ENCODE peak calls at places on chromosomes 4 and X, in seven cellular contexts. C is IMR-90, D is H9, M is neuronal stem cell, T is mesendoderm, Q is mesenchymal stem cell, A is H1. U is an unnamed sample.

GRCh38 chr4:144564358-144564757 is 81.6 kb upstream of the HHIP start:
- DNase-seq in A (no peak), C (no peak), T (no peak), Q (no peak), M (no peak), D (no peak), U (no peak)

GRCh38 chr4:11505225-11505971 is 76.7 kb upstream of the HS3ST1 start:
- DNase-seq in D (no peak), T (no peak), Q (no peak), A (no peak), C (no peak), M (no peak), U (no peak)

GRCh38 chr4:82431026-82431745 is 796 bp downstream of the ENOPH1 start:
- DNase-seq in D (peak), T (peak), Q (peak), C (peak), A (no peak), M (no peak), U (no peak)

GRCh38 chr4:110540606-110541440 is 64.9 kb downstream of the ENPEP start:
- DNase-seq in T (no peak), A (no peak), D (no peak), C (peak), Q (peak), M (no peak), U (peak)

GRCh38 chr4:113756005-113756410 is 5.5 kb downstream of the CAMK2D start:
- DNase-seq in T (peak), A (no peak), Q (peak), C (peak), M (no peak), D (no peak), U (no peak)

GRCh38 chrX:148070504-148070877 is 89.4 kb downstream of the FMR1NB start:
- DNase-seq in C (no peak), M (no peak), T (peak), D (no peak), A (no peak), Q (no peak), U (no peak)

GRCh38 chr4:22487333-22487732 is 28.5 kb downstream of the ADGRA3 start:
- DNase-seq in D (no peak), T (no peak), M (no peak), C (no peak), Q (no peak), A (no peak), U (no peak)

GRCh38 chr4:10006604-10007435 is 14.5 kb downstream of the SLC2A9 start:
- DNase-seq in C (no peak), Q (no peak), T (peak), D (no peak), M (no peak), A (no peak), U (peak)

GRCh38 chr4:153495480-153496206 is 29.5 kb downstream of the TMEM131L start:
- DNase-seq in C (no peak), T (peak), Q (no peak), D (no peak), M (no peak), A (no peak), U (no peak)

GRCh38 chrX:31550169-31550568 is 478.3 kb upstream of the FTHL17 start:
- DNase-seq in A (no peak), M (no peak), D (no peak), C (no peak), T (no peak), Q (no peak), U (no peak)

GRCh38 chrX:41468647-41469323 is 21.6 kb downstream of the NYX start:
- DNase-seq in D (no peak), A (no peak), Q (peak), T (no peak), M (no peak), C (peak), U (no peak)

GRCh38 chr4:21005647-21006046 is 305.4 kb downstream of the PACRGL start:
- DNase-seq in T (no peak), Q (no peak), C (no peak), A (no peak), D (no peak), M (no peak), U (no peak)

GRCh38 chr4:105807496-105807895 is 87.8 kb upstream of the NPNT start:
- DNase-seq in A (no peak), Q (no peak), M (no peak), C (peak), D (no peak), T (peak), U (no peak)

DNA sequence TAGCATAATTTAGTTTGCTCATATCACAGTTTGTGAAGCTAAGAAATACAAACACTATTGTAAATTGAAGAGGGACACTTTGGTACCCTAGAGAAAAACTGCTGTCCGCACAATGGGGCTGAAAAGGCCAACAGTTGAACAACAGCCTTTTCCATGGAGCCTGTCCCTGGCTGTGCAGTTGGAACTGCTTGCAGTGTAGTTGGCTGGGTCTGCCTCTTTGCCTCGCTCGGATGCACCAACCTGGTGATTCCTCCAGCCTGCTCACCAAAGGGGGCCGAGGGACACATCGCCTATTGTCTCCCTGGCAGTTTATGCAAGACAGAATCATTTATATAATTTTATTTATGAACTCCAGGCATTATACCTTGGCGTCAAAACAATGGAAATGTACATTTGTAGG is 16.5 kb upstream of the GALNT7 start:
- DNase-seq in A (no peak), M (no peak), C (no peak), T (no peak), Q (no peak), D (no peak), U (no peak)
- H2BK5ac ChIP-seq in A (no peak), M (no peak), C (no peak), T (no peak), Q (no peak), D (no peak), U (no peak)

DNA sequence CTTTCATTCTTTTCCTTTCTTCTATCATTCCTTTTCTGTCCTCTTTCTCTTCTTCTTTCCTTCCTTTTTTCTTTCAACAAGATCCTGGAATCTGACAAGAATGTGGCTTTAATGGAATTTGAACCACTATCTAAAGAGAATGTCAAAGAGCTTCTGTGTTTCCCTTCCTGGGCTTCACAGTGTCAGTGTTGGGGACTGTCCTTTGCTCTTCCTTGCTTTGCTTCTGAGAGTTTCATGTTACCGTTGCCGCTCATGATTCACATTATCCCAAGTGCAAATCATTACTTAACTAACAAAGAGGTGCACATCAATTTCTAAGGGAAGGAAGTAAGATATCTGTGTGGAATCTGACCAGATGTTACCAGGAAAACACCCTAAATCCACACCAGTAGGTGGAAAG is 90.5 kb upstream of the DDIT4L start:
- DNase-seq in D (no peak), Q (no peak), A (no peak), M (no peak), T (peak), C (no peak), U (no peak)
- H2AK5ac ChIP-seq in D (no peak), Q (no peak), A (no peak), M (no peak), T (no peak), C (no peak), U (no peak)

GRCh38 chr4:54543088-54543795 is 114.5 kb upstream of the KIT start:
- DNase-seq in C (peak), A (no peak), T (no peak), Q (peak), M (no peak), D (no peak), U (peak)
- H3K4me2 ChIP-seq in C (no peak), A (no peak), T (no peak), Q (no peak), M (no peak), D (no peak), U (no peak)

DNA sequence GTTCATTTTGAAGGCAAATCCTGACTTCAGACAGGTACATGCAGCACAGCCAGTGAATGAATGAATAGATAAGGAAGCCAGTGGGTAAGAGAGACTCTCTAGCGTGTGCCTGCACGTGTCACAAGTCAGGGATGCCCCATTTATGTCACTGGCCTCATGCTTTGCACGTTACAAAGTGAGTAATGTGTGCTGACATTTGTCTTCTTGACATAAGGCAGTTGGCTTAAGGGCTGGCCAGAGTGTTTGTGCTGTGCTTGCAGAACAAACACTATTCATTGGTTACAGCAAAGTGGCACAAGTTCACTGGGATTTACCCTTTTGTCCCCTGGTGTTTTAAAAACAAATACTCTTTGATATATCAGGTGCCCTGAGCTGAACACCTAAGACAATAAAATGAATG is 55.9 kb downstream of the CRMP1 start:
- DNase-seq in A (no peak), C (no peak), Q (no peak), M (no peak), D (no peak), T (no peak), U (no peak)
- H2BK5ac ChIP-seq in A (no peak), C (no peak), Q (no peak), M (no peak), D (no peak), T (no peak), U (no peak)

GRCh38 chr4:26413595-26413994 is 76.7 kb downstream of the CCKAR start:
- DNase-seq in A (no peak), M (no peak), T (no peak), Q (no peak), D (no peak), C (no peak), U (no peak)
- H2AK5ac ChIP-seq in A (no peak), M (no peak), T (no peak), Q (no peak), D (no peak), C (no peak), U (no peak)

GRCh38 chrX:79630033-79631009 is 263.2 kb upstream of the ITM2A start:
- DNase-seq in T (no peak), Q (no peak), D (no peak), M (no peak), C (no peak), A (no peak), U (no peak)
- H3K4me2 ChIP-seq in T (no peak), Q (no peak), D (no peak), M (no peak), C (no peak), A (no peak), U (no peak)

GRCh38 chr4:3775011-3775410 is 8.8 kb downstream of the ADRA2C start:
- DNase-seq in Q (no peak), M (no peak), A (no peak), T (no peak), D (no peak), C (no peak), U (no peak)

GRCh38 chr4:3771932-3772495 is 5.8 kb downstream of the ADRA2C start:
- DNase-seq in C (no peak), A (no peak), T (no peak), M (no peak), D (no peak), Q (no peak), U (no peak)

GRCh38 chr4:3774253-3774883 is 8.2 kb downstream of the ADRA2C start:
- DNase-seq in T (no peak), C (no peak), D (no peak), Q (no peak), M (no peak), A (no peak), U (no peak)

GRCh38 chr4:3772632-3773031 is 6.4 kb downstream of the ADRA2C start:
- DNase-seq in M (no peak), C (no peak), A (no peak), D (no peak), T (no peak), Q (no peak), U (no peak)

DNA sequence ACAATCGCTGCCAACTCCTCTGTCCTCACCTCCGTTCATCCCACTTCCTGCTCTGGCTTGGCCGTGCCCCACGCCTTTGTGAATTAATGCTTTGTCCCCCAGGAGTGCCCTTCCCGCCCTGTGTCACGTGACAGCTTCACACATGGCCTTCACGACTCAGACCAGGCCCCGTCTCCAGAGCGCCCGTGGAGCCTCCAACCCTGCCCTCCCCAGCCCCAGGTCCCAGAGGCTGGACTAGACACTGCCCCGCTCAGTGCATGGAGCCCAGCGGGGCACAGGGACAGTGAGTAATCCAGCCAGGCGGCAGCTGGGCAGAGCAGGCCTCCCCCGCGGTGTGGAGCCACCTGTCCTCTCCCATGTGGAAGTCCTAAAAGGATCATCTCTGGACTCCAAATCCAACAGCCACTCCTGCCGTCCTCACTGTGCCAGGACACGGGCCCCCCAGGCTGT is 7.4 kb downstream of the ADRA2C start:
- DNase-seq in M (no peak), T (no peak), A (no peak), Q (no peak), D (no peak), C (no peak), U (no peak)
- H2BK5ac ChIP-seq in M (no peak), T (no peak), A (peak), Q (no peak), D (no peak), C (no peak), U (no peak)

GRCh38 chrX:10548681-10549080 is 71.7 kb downstream of the MID1 start:
- DNase-seq in A (no peak), C (no peak), D (no peak), M (no peak), T (no peak), Q (no peak), U (no peak)
- H2AK5ac ChIP-seq in A (no peak), C (no peak), D (no peak), M (no peak), T (no peak), Q (no peak), U (no peak)

DNA sequence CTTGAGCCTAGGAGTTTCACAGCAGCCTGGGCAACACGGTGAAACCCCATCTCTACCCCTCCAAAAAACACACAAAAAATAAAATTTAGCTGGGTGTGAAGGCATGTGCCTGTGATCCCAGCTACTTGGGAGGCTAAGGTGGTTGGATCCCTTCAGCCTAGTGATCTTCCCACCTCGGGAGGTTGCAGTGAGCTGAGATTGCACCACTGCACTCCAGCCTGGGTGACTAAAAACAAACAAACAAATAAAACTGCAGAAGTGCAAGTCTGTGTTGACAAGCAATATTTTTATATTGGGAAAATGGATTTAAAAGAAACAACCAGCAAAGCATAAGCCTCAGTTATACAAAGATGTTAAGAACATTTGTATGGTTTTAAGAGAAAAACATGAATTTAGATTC is 46.1 kb downstream of the IGFBP7 start:
- DNase-seq in C (no peak), D (no peak), Q (no peak), T (no peak), M (no peak), A (no peak), U (no peak)
- H3K4me2 ChIP-seq in C (no peak), D (no peak), Q (no peak), T (no peak), M (no peak), A (no peak), U (no peak)

U was measured in trophoblast cell.